ENCODE peak calls at places on chromosomes 12 and 14, in four cellular contexts. I is hepatocyte, C is cardiac fibroblast, D is LNCaP clone FGC. B is an unnamed sample.

GRCh38 chr12:121536929-121537813 is 43.7 kb downstream of the KDM2B start:
- DNase-seq in I (peak), C (peak), D (peak), B (peak)

GRCh38 chr12:92702754-92703679 is at the start of gene PLEKHG7:
- DNase-seq in I (peak), C (no peak), D (peak), B (no peak)

GRCh38 chr12:109273354-109273753 is 35.7 kb downstream of the FOXN4 start:
- DNase-seq in I (no peak), C (no peak), D (no peak), B (no peak)

GRCh38 chr14:28784262-28785021 is 17.9 kb downstream of the FOXG1 start:
- DNase-seq in I (no peak), C (no peak), D (no peak), B (no peak)

GRCh38 chr12:67039995-67040860 is 228.9 kb upstream of the CAND1 start:
- DNase-seq in I (no peak), C (no peak), D (no peak), B (no peak)

GRCh38 chr12:113519464-113520191 is 48.0 kb upstream of the LHX5 start:
- DNase-seq in I (no peak), C (no peak), D (no peak), B (no peak)

GRCh38 chr12:25500651-25501050 is 52.4 kb downstream of the LMNTD1 start:
- DNase-seq in I (no peak), C (no peak), D (no peak), B (no peak)

GRCh38 chr12:104456950-104457745 is 400 bp downstream of the CHST11 start:
- DNase-seq in I (peak), C (peak), D (peak), B (peak)

GRCh38 chr12:52155048-52155868 is 36.6 kb downstream of the KRT80 start:
- DNase-seq in I (peak), C (peak), D (no peak), B (no peak)

GRCh38 chr12:10361084-10361483 is 28.8 kb downstream of the KLRK1 start:
- DNase-seq in I (no peak), C (peak), D (peak), B (no peak)

GRCh38 chr12:95998611-95999300 is 2.6 kb upstream of the HAL start:
- DNase-seq in I (peak), C (peak), D (peak), B (peak)

GRCh38 chr14:48814562-48814961 is 771.6 kb downstream of the RPS29 start:
- DNase-seq in I (no peak), C (no peak), D (no peak), B (no peak)

GRCh38 chr14:80095623-80096022 is 115.7 kb downstream of the DIO2 start:
- DNase-seq in I (no peak), C (no peak), D (no peak), B (peak)